ENCODE peak calls at places on chromosomes 4 and X, in nine cellular contexts. P is neural progenitor cell, R is HepG2, Q is tibial artery, F is right atrium auricular region, L is colonic mucosa, U is astrocyte of the cerebellum, G is left ventricle myocardium inferior, I is AG04449. M is an unnamed sample.

GRCh38 chr4:1357356-1358248 is 10.6 kb downstream of the UVSSA start:
- DNase-seq in P (no peak), R (no peak), Q (no peak), F (no peak), L (no peak), U (no peak), G (no peak), I (no peak), M (no peak)

GRCh38 chr4:186167605-186168004 is 23.8 kb upstream of the CYP4V2 start:
- DNase-seq in P (no peak), R (no peak), Q (no peak), F (no peak), L (no peak), U (no peak), G (no peak), I (no peak), M (no peak)

GRCh38 chr4:26074672-26075071 is 160.7 kb downstream of the SMIM20 start:
- DNase-seq in P (no peak), R (no peak), Q (no peak), F (no peak), L (no peak), U (no peak), G (no peak), I (no peak), M (no peak)

GRCh38 chr4:100113732-100114131 is 76.5 kb downstream of the DDIT4L start:
- DNase-seq in P (no peak), R (no peak), Q (no peak), F (no peak), L (no peak), U (no peak), G (no peak), I (no peak), M (no peak)

GRCh38 chr4:41506071-41506470 is 31.9 kb upstream of the LIMCH1 start:
- DNase-seq in P (no peak), R (no peak), Q (no peak), F (no peak), L (no peak), U (no peak), G (no peak), I (peak; percentile 36), M (no peak)

GRCh38 chr4:112296949-112297483 is at the start of gene ALPK1:
- DNase-seq in P (no peak), R (peak; percentile 33), Q (no peak), F (no peak), L (peak; percentile 60), U (no peak), G (no peak), I (peak; percentile 70), M (no peak)

GRCh38 chr4:28621541-28621940 is 1760.9 kb downstream of the STIM2 start:
- DNase-seq in P (no peak), R (no peak), Q (no peak), F (no peak), L (no peak), U (no peak), G (no peak), I (no peak), M (no peak)

GRCh38 chrX:150227321-150227860 is 135.7 kb upstream of the MAMLD1 start:
- DNase-seq in P (no peak), R (no peak), Q (no peak), F (peak; percentile 40), L (peak; percentile 1), U (no peak), G (no peak), I (no peak), M (no peak)

GRCh38 chr4:21469438-21470032 is 479.0 kb downstream of the KCNIP4 start:
- DNase-seq in P (peak; percentile 31), R (peak; percentile 11), Q (no peak), F (no peak), L (no peak), U (no peak), G (no peak), I (no peak), M (no peak)

GRCh38 chr4:3765271-3766206 is 646 bp upstream of the ADRA2C start:
- DNase-seq in P (peak; percentile 90), R (peak; percentile 41), Q (peak; percentile 44), F (no peak), L (peak; percentile 26), U (no peak), G (peak; percentile 26), I (no peak), M (no peak)
- H3K4me3 ChIP-seq in P (peak overlapping the region; percentile 41), R (peak overlapping the region; percentile 54), Q (peak overlapping the region; percentile 73), F (peak overlapping the region; percentile 21), L (no peak overlapping the region), U (peak overlapping the region; percentile 24), G (peak overlapping the region; percentile 61), I (peak overlapping the region; percentile 50), M (peak overlapping the region; percentile 45)

DNA sequence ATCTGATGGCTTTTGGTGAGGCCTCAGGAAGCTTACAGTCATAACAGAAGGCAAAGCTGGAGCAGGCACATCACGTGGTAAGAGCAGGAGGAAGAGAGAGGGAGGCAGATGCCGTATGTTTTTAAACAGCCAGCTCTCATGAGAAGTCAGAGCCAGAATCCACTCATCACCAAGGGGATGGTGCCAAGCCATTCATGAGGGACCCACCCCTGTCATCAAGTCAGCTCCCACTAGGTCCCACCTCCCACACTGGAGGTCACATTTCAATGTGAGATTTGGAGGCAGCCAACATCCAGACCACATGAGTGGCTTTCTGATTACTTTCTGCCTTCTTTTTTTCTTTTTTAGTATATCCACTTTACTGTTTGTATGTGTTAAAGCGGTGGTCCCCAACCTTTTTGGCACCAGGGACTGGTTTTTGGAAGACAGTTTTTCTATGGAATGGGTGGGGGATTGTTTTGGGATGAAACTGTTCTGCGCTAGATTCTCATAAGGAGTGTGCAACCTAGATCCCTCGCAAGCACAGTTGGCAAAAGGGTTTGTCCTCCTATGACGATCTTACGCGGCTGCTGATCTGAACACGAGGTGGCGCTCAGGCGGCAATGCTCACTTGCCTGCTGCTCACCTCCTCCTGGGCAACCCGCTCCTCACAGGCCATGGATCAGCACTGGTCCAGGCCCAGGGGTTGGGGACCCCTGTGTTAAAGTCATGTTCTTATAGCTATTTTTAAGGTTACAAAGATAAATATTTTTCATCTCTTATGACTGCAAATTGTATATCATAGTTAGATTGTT is 61.7 kb downstream of the SLIT2 start:
- DNase-seq in P (peak; percentile 74), R (peak; percentile 21), Q (no peak), F (no peak), L (peak; percentile 18), U (no peak), G (no peak), I (no peak), M (no peak)
- TF ChIP-seq CTCF in P (peak; percentile 74), R (peak; percentile 69), Q (no peak), F (no peak), L (no peak), U (no peak), G (peak; percentile 24), I (no peak), M (no peak)

DNA sequence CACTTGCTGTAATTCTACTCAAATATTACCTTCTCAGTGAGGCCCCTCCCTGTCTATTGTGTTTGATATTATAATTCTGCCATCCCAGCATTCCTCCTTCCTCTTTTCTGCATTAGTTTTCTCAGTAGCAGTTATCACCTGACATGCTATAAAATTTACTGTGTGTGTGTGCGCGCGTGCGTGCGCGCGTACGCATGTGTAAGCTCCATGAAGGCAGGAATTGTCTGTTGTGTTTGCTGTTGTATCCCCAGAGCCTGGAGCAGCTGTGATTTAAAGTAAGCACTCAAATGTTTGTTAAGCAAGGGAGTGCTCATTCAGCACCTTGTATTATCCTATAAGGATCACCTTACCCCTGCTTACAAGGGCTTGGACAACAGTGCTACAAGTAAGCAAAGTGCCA is 8.6 kb downstream of the SRD5A3 start:
- DNase-seq in P (no peak), R (no peak), Q (no peak), F (no peak), L (no peak), U (no peak), G (no peak), I (no peak), M (no peak)
- H3K4me3 ChIP-seq in P (no peak overlapping the region), R (no peak overlapping the region), Q (no peak overlapping the region), F (no peak overlapping the region), L (no peak overlapping the region), U (no peak overlapping the region), G (no peak overlapping the region), I (no peak overlapping the region), M (no peak overlapping the region)

GRCh38 chrX:40299028-40299479 is 201.3 kb upstream of the BCOR start:
- DNase-seq in P (peak; percentile 45), R (no peak), Q (no peak), F (no peak), L (no peak), U (no peak), G (no peak), I (no peak), M (no peak)
- TF ChIP-seq CTCF in P (peak; percentile 34), R (peak; percentile 40), Q (no peak), F (peak; percentile 26), L (no peak), U (no peak), G (peak; percentile 25), I (peak; percentile 15), M (no peak)

GRCh38 chr4:153785830-153786721 is 2.8 kb downstream of the SFRP2 start:
- DNase-seq in P (peak; percentile 70), R (peak; percentile 3), Q (no peak), F (no peak), L (no peak), U (no peak), G (no peak), I (no peak), M (no peak)

GRCh38 chr4:153789741-153790651 is 1.1 kb upstream of the SFRP2 start:
- DNase-seq in P (peak; percentile 88), R (no peak), Q (peak; percentile 23), F (no peak), L (no peak), U (no peak), G (no peak), I (no peak), M (peak; percentile 63)

GRCh38 chr4:153788419-153789276 is at the start of gene SFRP2:
- DNase-seq in P (peak; percentile 94), R (no peak), Q (peak; percentile 47), F (no peak), L (no peak), U (no peak), G (no peak), I (no peak), M (peak; percentile 70)

GRCh38 chr4:153788064-153788418 is 842 bp downstream of the SFRP2 start:
- DNase-seq in P (peak; percentile 46), R (no peak), Q (peak; percentile 28), F (no peak), L (no peak), U (no peak), G (no peak), I (no peak), M (peak; percentile 66)

DNA sequence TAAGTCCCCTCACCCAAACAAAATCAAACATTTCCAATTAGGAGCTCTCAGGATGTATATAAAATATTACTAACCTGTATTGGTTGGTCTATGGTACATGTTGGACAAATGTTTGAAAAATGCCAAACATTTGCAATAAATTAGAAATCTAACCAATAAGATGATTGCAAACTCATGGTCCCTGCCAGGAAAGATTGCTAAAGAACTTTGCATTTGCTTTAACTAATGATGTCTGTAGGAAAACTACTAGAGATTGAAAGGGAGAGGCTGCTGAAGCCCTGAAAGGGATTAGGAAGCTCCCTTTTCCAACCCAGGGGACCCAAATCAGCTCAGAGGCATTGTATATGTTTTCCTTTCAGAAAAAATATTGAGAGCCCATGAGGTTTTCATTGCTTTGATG is 1.7 kb downstream of the SFRP2 start:
- DNase-seq in P (peak; percentile 52), R (no peak), Q (no peak), F (no peak), L (no peak), U (no peak), G (no peak), I (no peak), M (no peak)
- H3K4me3 ChIP-seq in P (peak overlapping the region; percentile 98), R (no peak overlapping the region), Q (no peak overlapping the region), F (no peak overlapping the region), L (no peak overlapping the region), U (peak overlapping the region; percentile 38), G (no peak overlapping the region), I (no peak overlapping the region), M (no peak overlapping the region)